ENCODE peak calls at places on chromosomes 11 and 22, in four cellular contexts. One of them, this sample, is unnamed.
A peak's percentile ranks its signal among the peaks of the same experiment; 100 is the strongest.

GRCh38 chr11:15194671-15195415 is 80.1 kb downstream of the INSC start:
- DNase-seq in neural progenitor cell: no peak
- DNase-seq in endothelial cell: no peak
- DNase-seq in foreskin fibroblast: peak; percentile 76
- DNase-seq in this sample: no peak

GRCh38 chr22:27844656-27845602 is 43.4 kb upstream of the MN1 start:
- DNase-seq in neural progenitor cell: no peak
- DNase-seq in endothelial cell: no peak
- DNase-seq in foreskin fibroblast: no peak
- DNase-seq in this sample: no peak

GRCh38 chr22:43996170-43996980 is 27.7 kb upstream of the PARVB start:
- DNase-seq in neural progenitor cell: no peak
- DNase-seq in endothelial cell: peak; percentile 36
- DNase-seq in foreskin fibroblast: no peak
- DNase-seq in this sample: peak; percentile 90

GRCh38 chr11:12983331-12983730 is 25.8 kb upstream of the RASSF10 start:
- DNase-seq in neural progenitor cell: no peak
- DNase-seq in endothelial cell: no peak
- DNase-seq in foreskin fibroblast: no peak
- DNase-seq in this sample: no peak

GRCh38 chr22:42360348-42360747 is 71.9 kb downstream of the NFAM1 start:
- DNase-seq in neural progenitor cell: no peak
- DNase-seq in endothelial cell: no peak
- DNase-seq in foreskin fibroblast: no peak
- DNase-seq in this sample: no peak

GRCh38 chr22:50439314-50440250 is 35.3 kb downstream of the SBF1 start:
- DNase-seq in neural progenitor cell: no peak
- DNase-seq in endothelial cell: no peak
- DNase-seq in foreskin fibroblast: no peak
- DNase-seq in this sample: no peak

GRCh38 chr22:40714514-40714966 is 35.3 kb downstream of the MCHR1 start:
- DNase-seq in neural progenitor cell: peak; percentile 94
- DNase-seq in endothelial cell: no peak
- DNase-seq in foreskin fibroblast: peak; percentile 26
- DNase-seq in this sample: no peak

GRCh38 chr11:60334005-60334620 is 7.1 kb downstream of the MS4A6E start:
- DNase-seq in neural progenitor cell: peak; percentile 68
- DNase-seq in endothelial cell: peak; percentile 80
- DNase-seq in foreskin fibroblast: peak; percentile 7
- DNase-seq in this sample: peak; percentile 64

GRCh38 chr11:46693597-46694012 is 6.8 kb downstream of the ARHGAP1 start:
- DNase-seq in neural progenitor cell: no peak
- DNase-seq in endothelial cell: no peak
- DNase-seq in foreskin fibroblast: peak; percentile 71
- DNase-seq in this sample: no peak

GRCh38 chr22:46551321-46551720 is 13.9 kb upstream of the CELSR1 start:
- DNase-seq in neural progenitor cell: no peak
- DNase-seq in endothelial cell: no peak
- DNase-seq in foreskin fibroblast: no peak
- DNase-seq in this sample: no peak

GRCh38 chr22:46350646-46351045 is 15.1 kb downstream of the TRMU start:
- DNase-seq in neural progenitor cell: no peak
- DNase-seq in endothelial cell: no peak
- DNase-seq in foreskin fibroblast: no peak
- DNase-seq in this sample: no peak

GRCh38 chr22:50469377-50470305 is 5.2 kb downstream of the SBF1 start:
- DNase-seq in neural progenitor cell: no peak
- DNase-seq in endothelial cell: no peak
- DNase-seq in foreskin fibroblast: peak; percentile 64
- DNase-seq in this sample: peak; percentile 94

GRCh38 chr11:44556735-44557409 is 8.6 kb upstream of the CD82 start:
- DNase-seq in neural progenitor cell: peak; percentile 74
- DNase-seq in endothelial cell: peak; percentile 60
- DNase-seq in foreskin fibroblast: peak; percentile 79
- DNase-seq in this sample: peak; percentile 36

GRCh38 chr22:30483169-30483568 is 11.4 kb upstream of the SEC14L3 start:
- DNase-seq in neural progenitor cell: no peak
- DNase-seq in endothelial cell: no peak
- DNase-seq in foreskin fibroblast: no peak
- DNase-seq in this sample: no peak

GRCh38 chr22:48553119-48553518 is 1274.6 kb downstream of the BRD1 start:
- DNase-seq in neural progenitor cell: no peak
- DNase-seq in endothelial cell: no peak
- DNase-seq in foreskin fibroblast: no peak
- DNase-seq in this sample: no peak

GRCh38 chr22:48553694-48554308 is 1273.9 kb downstream of the BRD1 start:
- DNase-seq in neural progenitor cell: no peak
- DNase-seq in endothelial cell: no peak
- DNase-seq in foreskin fibroblast: no peak
- DNase-seq in this sample: no peak

GRCh38 chr22:48555606-48556005 is 1272.1 kb downstream of the BRD1 start:
- DNase-seq in neural progenitor cell: no peak
- DNase-seq in endothelial cell: no peak
- DNase-seq in foreskin fibroblast: no peak
- DNase-seq in this sample: no peak

GRCh38 chr22:48556751-48557150 is 1270.9 kb downstream of the BRD1 start:
- DNase-seq in neural progenitor cell: no peak
- DNase-seq in endothelial cell: no peak
- DNase-seq in foreskin fibroblast: no peak
- DNase-seq in this sample: no peak

GRCh38 chr22:48554893-48555552 is 1272.7 kb downstream of the BRD1 start:
- DNase-seq in neural progenitor cell: peak; percentile 69
- DNase-seq in endothelial cell: peak; percentile 33
- DNase-seq in foreskin fibroblast: no peak
- DNase-seq in this sample: no peak
- TF ChIP-seq CTCF in neural progenitor cell: peak; percentile 46
- TF ChIP-seq CTCF in endothelial cell: no peak
- TF ChIP-seq CTCF in foreskin fibroblast: no peak
- TF ChIP-seq CTCF in this sample: no peak

DNA sequence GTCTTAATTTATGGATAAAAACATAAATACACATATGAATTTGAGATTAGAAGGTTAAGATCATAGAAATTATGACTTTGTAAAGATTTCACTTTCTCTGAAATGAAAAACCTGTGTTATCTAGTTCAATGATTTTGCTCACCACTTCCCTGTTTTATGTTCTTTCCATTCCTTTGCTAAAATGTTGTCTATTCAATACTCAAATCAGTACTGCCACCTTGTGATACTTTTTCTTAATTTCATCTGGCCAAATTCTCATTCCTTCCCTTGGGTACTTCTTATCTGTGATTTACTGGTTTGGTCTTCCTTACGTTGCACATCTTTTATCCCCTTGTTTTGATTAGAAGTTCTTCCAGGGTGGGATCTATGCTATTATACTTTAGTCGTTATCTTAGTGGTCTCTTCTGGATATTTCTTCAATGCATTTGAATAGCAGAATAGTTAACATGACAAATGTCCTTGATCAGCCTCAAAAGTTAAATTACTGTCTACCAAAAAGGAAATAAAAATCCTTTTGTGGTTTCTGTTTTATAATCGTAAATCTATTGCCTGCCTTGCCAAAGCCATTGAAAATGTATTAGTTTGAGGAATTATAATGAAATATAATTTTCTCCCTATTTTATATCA is 197.0 kb downstream of the PGR start:
- DNase-seq in neural progenitor cell: peak; percentile 24
- DNase-seq in endothelial cell: no peak
- DNase-seq in foreskin fibroblast: peak; percentile 55
- DNase-seq in this sample: no peak
- TF ChIP-seq CTCF in neural progenitor cell: peak; percentile 58
- TF ChIP-seq CTCF in endothelial cell: peak; percentile 52
- TF ChIP-seq CTCF in foreskin fibroblast: peak; percentile 34
- TF ChIP-seq CTCF in this sample: no peak

GRCh38 chr11:72817966-72818365 is 3.8 kb downstream of the ATG16L2 start:
- DNase-seq in neural progenitor cell: no peak
- DNase-seq in endothelial cell: no peak
- DNase-seq in foreskin fibroblast: no peak
- DNase-seq in this sample: no peak
- TF ChIP-seq CTCF in neural progenitor cell: no peak
- TF ChIP-seq CTCF in endothelial cell: no peak
- TF ChIP-seq CTCF in foreskin fibroblast: no peak
- TF ChIP-seq CTCF in this sample: no peak

GRCh38 chr22:25853902-25854301 is 111.9 kb downstream of the MYO18B start:
- DNase-seq in neural progenitor cell: peak; percentile 13
- DNase-seq in endothelial cell: no peak
- DNase-seq in foreskin fibroblast: no peak
- DNase-seq in this sample: no peak
- TF ChIP-seq CTCF in neural progenitor cell: peak; percentile 47
- TF ChIP-seq CTCF in endothelial cell: no peak
- TF ChIP-seq CTCF in foreskin fibroblast: no peak
- TF ChIP-seq CTCF in this sample: no peak

GRCh38 chr11:131691558-131692041 is 321.2 kb downstream of the NTM start:
- DNase-seq in neural progenitor cell: peak; percentile 80
- DNase-seq in endothelial cell: peak; percentile 83
- DNase-seq in foreskin fibroblast: peak; percentile 50
- DNase-seq in this sample: peak; percentile 69
- TF ChIP-seq CTCF in neural progenitor cell: peak; percentile 87
- TF ChIP-seq CTCF in endothelial cell: peak; percentile 93
- TF ChIP-seq CTCF in foreskin fibroblast: peak; percentile 59
- TF ChIP-seq CTCF in this sample: peak; percentile 27

GRCh38 chr22:17199131-17199731 is 20.0 kb downstream of the ADA2 start:
- DNase-seq in neural progenitor cell: peak; percentile 90
- DNase-seq in endothelial cell: peak; percentile 68
- DNase-seq in foreskin fibroblast: peak; percentile 80
- DNase-seq in this sample: no peak

GRCh38 chr22:17198188-17199130 is 20.8 kb downstream of the ADA2 start:
- DNase-seq in neural progenitor cell: peak; percentile 98
- DNase-seq in endothelial cell: peak; percentile 80
- DNase-seq in foreskin fibroblast: no peak
- DNase-seq in this sample: no peak

GRCh38 chr22:17205432-17205831 is 13.8 kb downstream of the ADA2 start:
- DNase-seq in neural progenitor cell: no peak
- DNase-seq in endothelial cell: no peak
- DNase-seq in foreskin fibroblast: no peak
- DNase-seq in this sample: no peak

DNA sequence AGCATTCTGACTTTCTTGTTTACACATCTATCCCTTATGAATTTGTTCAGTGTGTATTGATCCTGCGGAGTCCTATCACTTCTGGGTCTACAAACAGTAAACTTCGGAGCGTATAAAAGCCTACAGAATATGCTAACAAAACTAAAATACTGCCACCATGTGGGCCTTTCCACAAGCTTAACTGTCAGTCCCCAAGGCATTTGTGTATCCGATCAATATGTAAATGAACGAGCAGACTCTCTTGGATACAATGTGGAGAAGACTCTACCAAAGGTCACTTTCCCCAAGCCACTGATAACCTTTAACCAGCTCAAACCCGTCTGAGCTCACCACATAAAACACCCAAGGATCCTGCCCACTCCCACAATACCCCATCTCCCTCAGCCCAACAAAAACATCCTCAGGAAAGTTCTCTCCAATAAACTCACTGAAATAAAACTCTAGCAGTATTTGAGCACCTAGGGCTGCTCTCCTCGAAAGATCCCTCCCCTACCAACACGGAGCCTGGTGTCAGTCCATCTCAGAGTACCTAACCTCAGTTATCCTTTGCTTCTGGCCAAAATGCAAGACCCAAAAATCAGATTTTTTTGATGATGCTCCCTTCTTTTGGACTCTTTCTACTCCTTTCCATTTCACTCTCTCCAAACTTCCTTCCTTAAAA is 17.8 kb downstream of the ADA2 start:
- DNase-seq in neural progenitor cell: peak; percentile 32
- DNase-seq in endothelial cell: no peak
- DNase-seq in foreskin fibroblast: peak; percentile 42
- DNase-seq in this sample: no peak
- TF ChIP-seq CTCF in neural progenitor cell: peak; percentile 35
- TF ChIP-seq CTCF in endothelial cell: no peak
- TF ChIP-seq CTCF in foreskin fibroblast: peak; percentile 12
- TF ChIP-seq CTCF in this sample: no peak

GRCh38 chr11:92149996-92150395 is 74.6 kb upstream of the FAT3 start:
- DNase-seq in neural progenitor cell: peak; percentile 13
- DNase-seq in endothelial cell: no peak
- DNase-seq in foreskin fibroblast: no peak
- DNase-seq in this sample: no peak

GRCh38 chr11:92153542-92153941 is 71.1 kb upstream of the FAT3 start:
- DNase-seq in neural progenitor cell: no peak
- DNase-seq in endothelial cell: no peak
- DNase-seq in foreskin fibroblast: no peak
- DNase-seq in this sample: no peak

GRCh38 chr11:92154611-92155010 is 70.0 kb upstream of the FAT3 start:
- DNase-seq in neural progenitor cell: no peak
- DNase-seq in endothelial cell: no peak
- DNase-seq in foreskin fibroblast: no peak
- DNase-seq in this sample: no peak

DNA sequence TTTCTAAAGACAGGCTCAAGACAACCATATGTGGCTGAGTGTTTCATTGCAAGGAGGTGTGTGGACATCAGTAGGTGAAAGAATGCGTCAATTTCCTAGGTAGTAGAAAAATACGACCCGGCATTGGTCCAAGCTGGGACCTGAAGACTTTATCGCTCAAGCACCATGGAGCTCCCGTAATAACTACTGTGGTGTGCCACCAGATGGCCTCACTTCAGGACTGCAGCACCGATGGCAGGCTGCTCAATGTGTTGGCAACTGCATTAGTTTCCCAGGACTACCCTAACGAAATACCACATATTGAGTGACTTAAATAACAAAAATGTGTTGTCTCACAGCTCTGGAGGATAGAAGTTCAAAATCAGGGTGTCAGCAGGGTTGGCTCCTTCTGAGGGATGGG is 72.4 kb upstream of the FAT3 start:
- DNase-seq in neural progenitor cell: no peak
- DNase-seq in endothelial cell: no peak
- DNase-seq in foreskin fibroblast: no peak
- DNase-seq in this sample: no peak
- TF ChIP-seq CTCF in neural progenitor cell: peak; percentile 10
- TF ChIP-seq CTCF in endothelial cell: no peak
- TF ChIP-seq CTCF in foreskin fibroblast: no peak
- TF ChIP-seq CTCF in this sample: no peak

This sample was measured in GM13976.